ENCODE peak calls at places on chromosomes 4 and X, in ten cellular contexts. H, G, I, U, T, V, M, X, J and Q are unnamed samples. For H3K4me1, the result is how much of the 10 kb centered on the place peaks cover.

GRCh38 chr4:128310266-128310697 is 22.7 kb upstream of the PGRMC2 start:
- DNase-seq in T (peak), G (peak), X (peak), H (no peak), I (peak), V (peak), J (no peak), U (no peak), M (peak), Q (no peak)

GRCh38 chr4:128810331-128810870 is 901 bp downstream of the JADE1 start:
- DNase-seq in J (no peak), U (peak), H (peak), I (peak), V (no peak), M (no peak), G (peak), X (peak), T (peak), Q (peak)

GRCh38 chr4:109436504-109436903 is 2.9 kb downstream of the SEC24B start:
- DNase-seq in M (no peak), T (no peak), X (no peak), U (no peak), V (no peak), H (no peak), G (no peak), I (no peak), J (no peak), Q (no peak)

GRCh38 chrX:39449352-39449751 is 648.1 kb downstream of the MID1IP1 start:
- DNase-seq in X (no peak), G (no peak), T (no peak), M (no peak), I (no peak), H (no peak), U (no peak), V (no peak), J (no peak), Q (no peak)

GRCh38 chrX:2261838-2262678 is 238.7 kb downstream of the DHRSX start:
- DNase-seq in H (peak), J (no peak), I (no peak), T (no peak), M (no peak), V (no peak), X (peak), U (no peak), G (no peak), Q (peak)

GRCh38 chrX:114071412-114071811 is 512.5 kb upstream of the HTR2C start:
- DNase-seq in J (no peak), G (no peak), M (no peak), U (no peak), H (no peak), T (no peak), I (no peak), X (no peak), V (no peak), Q (no peak)

GRCh38 chrX:118571829-118572228 is 76.2 kb downstream of the DOCK11 start:
- DNase-seq in M (no peak), V (no peak), H (no peak), I (peak), G (no peak), T (no peak), J (no peak), X (no peak), U (no peak), Q (no peak)

GRCh38 chr4:169791527-169792156 is 33.9 kb upstream of the HPF1 start:
- DNase-seq in I (peak), H (peak), J (no peak), U (peak), G (peak), V (peak), X (peak), M (peak), T (peak), Q (peak)

GRCh38 chrX:41559662-41560061 is 112.5 kb downstream of the NYX start:
- DNase-seq in G (no peak), H (no peak), U (no peak), I (no peak), J (no peak), X (no peak), M (no peak), V (no peak), T (no peak), Q (no peak)

GRCh38 chrX:2696698-2697215 is 5.7 kb downstream of the CD99 start:
- DNase-seq in J (no peak), I (peak), H (no peak), X (no peak), U (no peak), V (no peak), M (no peak), T (no peak), G (no peak), Q (no peak)

GRCh38 chrX:96770315-96770714 is 85.7 kb downstream of the DIAPH2 start:
- DNase-seq in H (no peak), X (no peak), I (peak), M (no peak), J (no peak), U (no peak), V (no peak), T (no peak), G (no peak), Q (no peak)

GRCh38 chrX:67893931-67894330 is 350.1 kb downstream of the AR start:
- DNase-seq in T (no peak), H (no peak), M (no peak), V (no peak), U (no peak), G (no peak), I (peak), X (no peak), J (no peak), Q (no peak)

GRCh38 chrX:49103637-49104036 is 19.9 kb downstream of the GPKOW start:
- DNase-seq in V (no peak), G (no peak), H (no peak), U (no peak), M (no peak), I (peak), T (no peak), J (no peak), X (no peak), Q (no peak)

GRCh38 chr4:122334828-122335227 is 44.0 kb upstream of the ADAD1 start:
- DNase-seq in H (no peak), T (no peak), M (no peak), I (no peak), G (no peak), U (no peak), J (no peak), V (no peak), X (no peak), Q (no peak)

GRCh38 chrX:123361371-123361770 is 177.3 kb downstream of the GRIA3 start:
- DNase-seq in M (no peak), J (no peak), U (no peak), T (no peak), H (no peak), X (no peak), V (no peak), I (no peak), G (no peak), Q (no peak)

GRCh38 chr4:72701987-72702819 is 133.2 kb upstream of the ADAMTS3 start:
- DNase-seq in I (peak), G (no peak), H (no peak), X (peak), T (peak), U (peak), J (no peak), M (no peak), V (no peak), Q (peak)

GRCh38 chrX:154466036-154466435 is 8.0 kb downstream of the PLXNA3 start:
- DNase-seq in H (no peak), X (no peak), I (no peak), M (no peak), J (no peak), T (no peak), G (no peak), U (no peak), V (no peak), Q (no peak)

GRCh38 chr4:142705820-142706219 is 140.3 kb downstream of the INPP4B start:
- DNase-seq in U (no peak), H (no peak), I (no peak), M (no peak), X (no peak), G (no peak), V (no peak), J (no peak), T (no peak), Q (no peak)

GRCh38 chrX:41086627-41086932 is 1.3 kb downstream of the USP9X start:
- DNase-seq in T (no peak), J (no peak), V (no peak), U (no peak), M (no peak), G (no peak), X (peak), H (no peak), I (no peak), Q (no peak)

GRCh38 chr4:20252656-20253271 is 1.1 kb downstream of the SLIT2 start:
- DNase-seq in X (peak), I (no peak), M (peak), U (no peak), V (peak), T (peak), H (peak), G (peak), J (no peak), Q (no peak)
- H3K4me1 ChIP-seq in X (under half), I (under half), M (under half), U (under half), V (under half), T (under half), H (under half), G (under half), J (under half), Q (under half)

GRCh38 chr4:81353861-81354260 is 117.8 kb downstream of the RASGEF1B start:
- DNase-seq in U (no peak), X (no peak), M (no peak), T (no peak), V (no peak), I (no peak), J (no peak), H (no peak), G (no peak), Q (no peak)

GRCh38 chr4:81355136-81355535 is 116.6 kb downstream of the RASGEF1B start:
- DNase-seq in H (no peak), I (no peak), T (no peak), V (no peak), X (no peak), J (no peak), G (no peak), M (no peak), U (no peak), Q (no peak)

GRCh38 chr4:81352476-81352875 is 119.2 kb downstream of the RASGEF1B start:
- DNase-seq in M (no peak), T (no peak), I (no peak), H (no peak), X (no peak), U (no peak), V (no peak), J (no peak), G (no peak), Q (no peak)

GRCh38 chr4:81346719-81347118 is 125.0 kb downstream of the RASGEF1B start:
- DNase-seq in T (no peak), V (no peak), M (no peak), I (no peak), H (no peak), X (no peak), G (no peak), J (no peak), U (no peak), Q (no peak)

DNA sequence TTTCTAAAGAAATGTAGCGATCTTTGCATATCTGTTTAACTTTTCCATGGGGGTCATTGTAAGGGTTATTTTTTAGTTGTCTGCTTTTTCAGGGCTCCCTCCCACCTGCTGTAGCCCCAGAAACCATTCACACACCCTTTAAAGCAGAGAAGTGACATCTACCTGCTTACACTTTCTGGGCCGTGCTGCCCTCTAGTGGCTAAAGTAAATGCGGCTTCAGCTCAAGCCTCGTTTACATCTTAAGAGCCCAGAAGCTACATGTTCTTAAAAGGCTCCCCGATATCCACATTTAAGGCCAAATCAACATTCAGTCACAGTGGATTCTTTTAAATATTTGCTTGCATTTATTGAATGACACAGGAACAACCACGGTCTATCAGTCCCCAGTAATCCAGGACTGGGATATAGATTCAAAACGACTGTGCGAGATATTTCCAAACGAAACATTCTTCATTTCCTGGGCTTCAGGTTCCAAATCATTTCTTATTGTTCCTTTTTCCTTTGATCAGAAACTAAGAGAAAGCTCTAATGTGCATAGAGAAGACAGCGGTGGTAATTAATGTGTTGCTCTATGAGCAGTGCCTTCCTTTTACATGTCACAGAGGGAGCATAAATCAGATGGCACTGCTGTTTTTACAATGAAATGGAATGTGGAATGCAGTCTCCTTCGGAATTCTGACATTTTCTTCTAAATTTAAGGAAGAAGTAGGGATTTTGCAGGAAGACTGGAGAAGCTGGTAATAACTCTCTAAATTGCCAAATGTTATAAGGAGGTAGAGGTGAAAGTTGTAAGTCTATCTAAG is 119.9 kb downstream of the RASGEF1B start:
- DNase-seq in T (peak), X (peak), U (peak), G (peak), I (peak), H (peak), M (peak), J (no peak), V (peak), Q (peak)
- H3K4me3 ChIP-seq in T (no peak), X (no peak), U (no peak), G (no peak), I (no peak), H (no peak), M (no peak), J (no peak), V (no peak), Q (no peak)

GRCh38 chr4:48778431-48779094 is 1.5 kb downstream of the FRYL start:
- DNase-seq in H (no peak), V (no peak), U (no peak), T (no peak), J (no peak), X (no peak), G (no peak), M (no peak), I (no peak), Q (no peak)

GRCh38 chr4:48780867-48781219 is 764 bp upstream of the FRYL start:
- DNase-seq in I (no peak), G (peak), M (no peak), X (peak), J (no peak), H (peak), V (no peak), T (peak), U (no peak), Q (peak)

GRCh38 chr4:48781968-48782367 is 1.9 kb upstream of the FRYL start:
- DNase-seq in I (no peak), H (no peak), M (no peak), G (no peak), V (no peak), T (no peak), X (no peak), J (no peak), U (no peak), Q (no peak)

GRCh38 chr4:48779095-48779997 is 733 bp downstream of the FRYL start:
- DNase-seq in G (peak), J (peak), M (peak), T (peak), X (peak), U (no peak), V (peak), I (peak), H (peak), Q (peak)

GRCh38 chr4:48779998-48780866 is at the start of gene FRYL:
- DNase-seq in X (peak), M (peak), V (peak), H (peak), G (peak), T (peak), I (peak), U (peak), J (peak), Q (peak)
- TF ChIP-seq POLR2A in X (no peak), M (peak), V (peak), H (no peak), G (peak), T (peak), I (peak), U (peak), J (no peak), Q (peak)

GRCh38 chr4:168535689-168536088 is 38.8 kb downstream of the PALLD start:
- DNase-seq in J (no peak), X (no peak), U (no peak), V (no peak), G (no peak), I (no peak), T (no peak), M (no peak), H (no peak), Q (no peak)
- H3K4me1 ChIP-seq in J (under half), X (under half), U (half or more), V (under half), G (under half), I (under half), T (under half), M (under half), H (under half), Q (under half)

DNA sequence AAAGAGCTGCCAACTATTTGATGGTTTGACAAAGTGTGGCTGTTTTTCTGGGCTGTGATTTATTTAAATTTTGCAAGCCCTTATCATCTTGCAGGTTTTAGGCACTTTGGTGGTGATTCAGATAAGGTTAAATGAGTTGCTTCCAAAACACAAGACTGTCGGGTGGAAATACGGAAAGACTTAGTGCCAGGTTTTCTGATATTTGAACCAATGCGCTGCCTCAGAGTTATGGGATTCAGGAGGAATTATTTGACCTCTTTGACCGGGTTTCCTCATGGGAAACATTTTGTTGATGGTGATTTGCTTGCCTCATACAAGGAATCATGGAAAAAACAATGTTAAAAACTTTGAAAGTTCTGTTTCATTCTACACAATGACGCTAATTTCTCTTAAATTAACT is 136.0 kb upstream of the MAP9 start:
- DNase-seq in I (no peak), M (no peak), J (no peak), V (no peak), G (no peak), U (no peak), T (no peak), H (no peak), X (no peak), Q (no peak)
- H3K4me3 ChIP-seq in I (no peak), M (no peak), J (no peak), V (no peak), G (no peak), U (no peak), T (no peak), H (no peak), X (no peak), Q (no peak)

DNA sequence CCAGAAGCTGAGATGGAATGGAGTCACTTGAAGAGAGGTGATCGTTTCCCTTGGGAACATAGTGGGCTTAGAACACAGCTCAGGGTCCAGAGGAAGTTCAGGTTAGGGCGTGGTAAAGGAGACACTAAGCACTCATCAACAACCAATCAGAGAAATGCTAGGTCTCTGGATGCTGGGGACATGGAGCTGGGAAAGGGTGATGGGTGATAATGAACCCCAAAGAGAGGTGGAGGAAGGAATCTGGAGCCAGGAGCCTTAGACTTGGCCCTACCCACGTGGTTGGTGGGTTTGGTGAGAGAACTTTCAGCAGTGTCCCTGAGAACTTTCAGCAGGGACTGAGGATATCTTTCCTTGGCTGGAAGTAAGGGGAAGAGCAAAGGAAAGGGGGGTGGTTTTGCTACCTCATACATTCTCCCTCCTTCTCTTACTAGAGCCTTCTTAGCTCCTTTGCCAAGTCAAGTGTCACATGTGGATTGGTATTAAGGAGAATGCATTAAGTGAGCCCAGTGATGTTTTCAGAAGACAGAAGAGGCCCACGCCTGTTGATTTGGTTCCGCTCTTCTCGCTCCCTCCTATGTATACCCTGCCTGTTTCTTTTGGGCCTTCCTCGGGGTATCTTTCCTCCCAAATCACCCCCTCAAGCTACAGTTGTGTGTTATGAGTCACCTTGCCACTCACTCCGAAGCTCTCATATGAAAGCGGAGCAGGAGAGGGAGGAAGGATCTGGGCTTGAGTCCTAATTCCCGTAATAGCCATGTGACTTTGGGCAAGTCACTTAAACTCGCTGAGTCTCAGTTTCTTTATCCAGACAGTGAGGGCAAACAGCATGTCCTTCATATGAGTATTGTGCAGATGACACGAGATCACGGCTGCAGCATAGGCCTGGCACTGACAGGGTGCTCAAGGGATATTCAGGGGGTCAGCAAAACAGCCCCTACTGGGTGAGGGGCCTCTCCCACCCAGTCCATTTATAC is 63.1 kb downstream of the TSC22D3 start:
- DNase-seq in V (no peak), X (peak), I (no peak), G (peak), T (no peak), J (no peak), U (no peak), H (peak), M (no peak), Q (no peak)
- TF ChIP-seq POLR2A in V (no peak), X (no peak), I (no peak), G (peak), T (peak), J (peak), U (no peak), H (no peak), M (peak), Q (no peak)

DNA sequence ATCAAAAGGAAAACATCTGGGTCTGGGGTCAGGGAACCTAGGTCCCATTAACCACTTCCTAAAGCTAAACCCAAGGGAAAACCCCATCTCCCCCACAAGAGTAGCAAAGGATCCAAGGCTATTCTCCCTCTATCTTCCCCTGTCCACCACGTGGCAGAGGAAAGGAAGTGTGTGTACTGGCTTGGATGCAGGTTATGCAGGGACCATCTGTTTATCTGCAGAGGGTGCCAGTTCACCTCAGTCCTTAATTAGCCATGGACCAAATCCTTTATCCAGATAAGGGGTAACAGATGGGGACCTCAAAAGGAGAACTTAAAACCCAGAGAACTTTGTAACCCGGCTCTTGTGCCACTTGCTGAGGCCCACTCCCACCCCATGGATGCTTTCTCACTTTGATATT is 135.3 kb downstream of the ZNF518B start:
- DNase-seq in V (no peak), I (no peak), M (no peak), H (no peak), X (no peak), J (no peak), T (no peak), U (no peak), G (no peak), Q (no peak)
- H3K4me1 ChIP-seq in V (under half), I (under half), M (under half), H (under half), X (under half), J (under half), T (under half), U (under half), G (under half), Q (under half)